ENCODE peak calls at places on chromosomes 2 and 18, in eight cellular contexts. S is fibroblast of mammary gland, V is kidney epithelial cell, F is AG04450, A is right atrium auricular region, R is BE2C, N is left lung, L is esophagus squamous epithelium. P is an unnamed sample.

GRCh38 chr2:210199186-210199765 is 26.0 kb downstream of the ACADL start:
- DNase-seq in N (no peak), A (no peak), S (peak), R (no peak), L (no peak), V (no peak), F (no peak), P (no peak)

GRCh38 chr2:32864761-32865160 is 82.0 kb upstream of the LTBP1 start:
- DNase-seq in F (peak), V (no peak), S (peak), L (no peak), R (no peak), N (no peak), A (no peak), P (no peak)

GRCh38 chr2:174013310-174013751 is 48.2 kb upstream of the SP3 start:
- DNase-seq in N (peak), A (peak), R (no peak), L (no peak), F (no peak), S (peak), V (no peak), P (no peak)

GRCh38 chr18:7568426-7568825 is 1.3 kb downstream of the PTPRM start:
- DNase-seq in L (no peak), V (no peak), A (no peak), S (no peak), R (no peak), N (peak), F (no peak), P (no peak)

GRCh38 chr2:48248251-48248933 is 281.6 kb upstream of the STON1 start:
- DNase-seq in A (no peak), S (peak), N (no peak), R (no peak), L (no peak), F (peak), V (peak), P (peak)

GRCh38 chr2:186919272-186919671 is 70.3 kb upstream of the ZSWIM2 start:
- DNase-seq in A (no peak), R (no peak), F (peak), L (no peak), S (peak), N (no peak), V (peak), P (peak)

GRCh38 chr18:3634250-3634939 is 184.4 kb downstream of the TGIF1 start:
- DNase-seq in A (no peak), F (no peak), S (no peak), L (no peak), V (no peak), N (no peak), R (no peak), P (no peak)

GRCh38 chr18:63518178-63519012 is 23.8 kb upstream of the SERPINB12 start:
- DNase-seq in A (peak), F (peak), L (no peak), V (peak), R (peak), N (no peak), S (peak), P (peak)

GRCh38 chr2:78601113-78601512 is 424.4 kb upstream of the REG3G start:
- DNase-seq in R (no peak), F (no peak), N (no peak), L (no peak), V (no peak), S (no peak), A (no peak), P (no peak)

GRCh38 chr2:53593891-53594585 is 173.6 kb upstream of the CHAC2 start:
- DNase-seq in S (peak), F (no peak), R (no peak), L (no peak), V (peak), N (no peak), A (no peak), P (no peak)

GRCh38 chr18:45547910-45548309 is 67.4 kb upstream of the SLC14A2 start:
- DNase-seq in S (no peak), V (no peak), A (no peak), N (no peak), L (no peak), F (no peak), R (no peak), P (no peak)

GRCh38 chr18:50051288-50051687 is 143.7 kb downstream of the MYO5B start:
- DNase-seq in S (peak), A (no peak), R (no peak), F (no peak), N (no peak), V (no peak), L (no peak), P (no peak)
- TF ChIP-seq CTCF in S (peak), A (no peak), R (peak), F (peak), N (no peak), V (peak), L (peak), P (peak)

GRCh38 chr2:224442092-224442999 is 40.4 kb upstream of the FAM124B start:
- DNase-seq in L (no peak), N (peak), V (no peak), R (peak), A (no peak), F (no peak), S (peak), P (no peak)
- H3K4me3 ChIP-seq in L (peak), N (peak), V (peak), R (peak), A (peak), F (peak), S (peak), P (peak)

GRCh38 chr18:65568866-65569265 is 181.9 kb upstream of the CDH7 start:
- DNase-seq in N (no peak), S (no peak), A (no peak), F (no peak), V (no peak), R (no peak), L (no peak), P (no peak)

DNA sequence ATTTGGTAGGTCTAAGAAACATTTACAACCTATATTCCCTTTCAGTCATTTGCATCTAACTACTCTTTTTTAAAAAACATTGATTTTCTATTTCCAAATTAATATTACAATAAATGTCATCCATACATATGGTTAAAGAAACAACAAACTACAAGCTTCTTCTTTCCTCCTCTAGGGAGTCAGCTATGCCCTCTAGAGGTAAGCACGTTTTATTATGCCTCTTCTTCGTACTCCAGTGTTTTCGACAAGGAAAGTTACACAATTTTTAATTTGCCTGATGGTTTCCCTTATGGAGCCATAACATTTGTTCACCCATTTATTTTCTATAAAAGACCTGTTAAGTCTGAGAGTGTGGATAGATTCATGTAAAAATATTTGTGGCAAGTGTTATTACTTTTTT is 183.4 kb upstream of the CDH7 start:
- DNase-seq in R (no peak), N (no peak), S (no peak), A (no peak), F (no peak), V (no peak), L (no peak), P (no peak)
- TF ChIP-seq CTCF in R (peak), N (no peak), S (no peak), A (no peak), F (no peak), V (peak), L (no peak), P (peak)

DNA sequence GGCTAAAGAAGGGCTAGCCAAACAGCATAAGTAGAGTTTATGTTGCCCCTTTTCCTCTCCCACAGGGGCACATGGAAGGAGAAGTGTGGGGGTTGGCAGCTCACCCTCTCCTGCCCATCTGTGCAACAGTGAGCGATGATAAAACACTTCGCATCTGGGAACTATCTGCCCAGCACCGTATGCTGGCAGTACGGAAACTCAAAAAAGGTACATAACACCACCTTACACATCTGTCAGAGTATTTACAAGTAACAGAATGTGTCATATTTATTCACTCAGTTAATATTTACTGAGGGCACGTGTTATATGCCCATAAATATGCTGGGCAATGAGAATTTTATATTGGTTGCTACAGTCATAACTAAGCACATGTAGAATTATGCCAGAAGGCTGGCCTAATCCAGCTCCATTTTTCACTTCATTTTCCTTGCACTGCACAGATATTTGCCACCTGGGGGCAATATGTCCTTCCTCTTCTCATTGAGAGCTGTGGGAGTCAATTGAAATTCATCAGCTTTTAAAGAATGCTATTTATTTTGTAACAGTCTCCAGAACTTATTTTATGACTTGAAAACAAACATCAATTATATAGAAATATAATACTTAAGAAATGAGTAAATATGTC is 150.6 kb downstream of the RTN4 start:
- DNase-seq in S (peak), F (peak), A (no peak), V (no peak), N (no peak), R (no peak), L (no peak), P (no peak)
- H3K4me3 ChIP-seq in S (no peak), F (no peak), A (no peak), V (no peak), N (no peak), R (no peak), L (no peak), P (no peak)

DNA sequence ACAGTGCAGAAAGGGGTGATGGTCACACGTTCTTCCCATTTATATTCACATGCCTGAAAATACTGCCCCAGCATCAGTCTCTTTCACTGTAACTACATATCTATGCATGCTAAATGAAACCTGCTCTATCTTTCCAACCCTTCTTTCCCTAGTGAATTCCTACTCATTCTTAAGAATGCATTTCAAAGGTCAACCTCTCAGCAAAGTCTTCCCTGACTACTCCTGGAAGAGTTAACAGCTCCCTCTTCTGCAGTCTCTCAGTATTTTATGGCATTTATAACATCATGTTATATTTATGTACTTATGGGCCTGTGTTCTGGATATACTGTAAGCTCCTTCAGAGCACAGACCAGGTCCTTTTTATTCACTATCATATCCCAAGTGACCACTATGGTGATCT is 71.7 kb upstream of the GALNT5 start:
- DNase-seq in S (peak), L (no peak), V (no peak), A (no peak), N (no peak), R (no peak), F (no peak), P (no peak)
- TF ChIP-seq CTCF in S (peak), L (no peak), V (no peak), A (no peak), N (no peak), R (no peak), F (peak), P (peak)

P was measured in epithelial cell of proximal tubule.